ENCODE peak calls at places on chromosomes 7 and 10, in seven cellular contexts. A is H1, G is SK-N-SH, S is GM12878, O is HepG2, D is HCT116, Z is NT2/D1. C is an unnamed sample.
A peak's percentile ranks its signal among the peaks of the same experiment; 100 is the strongest.

GRCh38 chr10:124575107-124576035 is 113.7 kb downstream of the LHPP start:
- DNase-seq in A (no peak), G (no peak), S (no peak), O (no peak), D (no peak), Z (no peak), C (no peak)

GRCh38 chr10:78619244-78619851 is 449.4 kb upstream of the ZMIZ1 start:
- DNase-seq in A (no peak), G (peak; percentile 61), S (no peak), O (no peak), D (no peak), Z (no peak), C (no peak)

GRCh38 chr10:99394761-99395386 is 35.5 kb downstream of the GOT1 start:
- DNase-seq in A (no peak), G (no peak), S (no peak), O (no peak), D (no peak), Z (no peak), C (no peak)

GRCh38 chr7:77727936-77728701 is 31.9 kb downstream of the RSBN1L start:
- DNase-seq in A (no peak), G (peak; percentile 51), S (no peak), O (peak; percentile 15), D (no peak), Z (no peak), C (peak; percentile 46)

GRCh38 chr10:69317175-69318086 is 39.1 kb downstream of the HK1 start:
- DNase-seq in A (no peak), G (no peak), S (no peak), O (no peak), D (no peak), Z (no peak), C (peak; percentile 97)

GRCh38 chr10:18261063-18261462 is 120.8 kb downstream of the CACNB2 start:
- DNase-seq in A (no peak), G (no peak), S (no peak), O (no peak), D (no peak), Z (no peak), C (no peak)

GRCh38 chr7:122833888-122834570 is 52.2 kb downstream of the CADPS2 start:
- DNase-seq in A (no peak), G (no peak), S (no peak), O (no peak), D (no peak), Z (no peak), C (no peak)

GRCh38 chr10:24947304-24948097 is 4.9 kb downstream of the PRTFDC1 start:
- DNase-seq in A (no peak), G (no peak), S (peak; percentile 51), O (no peak), D (no peak), Z (no peak), C (no peak)

GRCh38 chr10:104339469-104340098 is 1.3 kb upstream of the ITPRIP start:
- DNase-seq in A (peak; percentile 42), G (no peak), S (no peak), O (peak; percentile 56), D (no peak), Z (no peak), C (peak; percentile 38)

GRCh38 chr10:120506674-120507073 is 49.6 kb downstream of the PLPP4 start:
- DNase-seq in A (no peak), G (no peak), S (no peak), O (no peak), D (no peak), Z (no peak), C (no peak)

GRCh38 chr7:100684534-100685042 is 9.5 kb downstream of the GIGYF1 start:
- DNase-seq in A (no peak), G (no peak), S (no peak), O (no peak), D (no peak), Z (no peak), C (no peak)

GRCh38 chr10:13483073-13483472 is 45.7 kb downstream of the BEND7 start:
- DNase-seq in A (no peak), G (no peak), S (peak; percentile 47), O (no peak), D (no peak), Z (no peak), C (no peak)

GRCh38 chr7:55563596-55564325 is 8.5 kb downstream of the VOPP1 start:
- DNase-seq in A (no peak), G (no peak), S (no peak), O (no peak), D (no peak), Z (no peak), C (no peak)

GRCh38 chr10:3774814-3775670 is 10.0 kb downstream of the KLF6 start:
- DNase-seq in A (no peak), G (no peak), S (no peak), O (no peak), D (peak; percentile 68), Z (no peak), C (peak; percentile 50)

GRCh38 chr10:91604462-91604935 is 28.4 kb downstream of the PPP1R3C start:
- DNase-seq in A (no peak), G (no peak), S (no peak), O (no peak), D (no peak), Z (no peak), C (no peak)

GRCh38 chr7:129947701-129948100 is 5.1 kb downstream of the UBE2H start:
- DNase-seq in A (no peak), G (no peak), S (no peak), O (no peak), D (no peak), Z (no peak), C (no peak)

GRCh38 chr7:138974675-138975237 is 6.4 kb downstream of the KIAA1549 start:
- DNase-seq in A (no peak), G (no peak), S (no peak), O (no peak), D (no peak), Z (peak; percentile 80), C (no peak)

GRCh38 chr7:39504963-39505362 is 61.2 kb upstream of the YAE1 start:
- DNase-seq in A (no peak), G (no peak), S (no peak), O (no peak), D (peak; percentile 3), Z (no peak), C (no peak)

GRCh38 chr10:13221572-13221971 is 12.6 kb downstream of the UCMA start:
- DNase-seq in A (no peak), G (no peak), S (no peak), O (no peak), D (no peak), Z (no peak), C (no peak)

GRCh38 chr7:146096994-146097393 is 19.6 kb upstream of the CNTNAP2 start:
- DNase-seq in A (peak; percentile 62), G (peak; percentile 55), S (no peak), O (no peak), D (no peak), Z (peak; percentile 27), C (no peak)

GRCh38 chr10:10294801-10295515 is 722.7 kb upstream of the CELF2 start:
- DNase-seq in A (no peak), G (no peak), S (no peak), O (no peak), D (no peak), Z (peak; percentile 11), C (no peak)

GRCh38 chr10:20870839-20871238 is 26.3 kb downstream of the NEBL start:
- DNase-seq in A (no peak), G (no peak), S (no peak), O (no peak), D (no peak), Z (no peak), C (no peak)

GRCh38 chr10:688287-688620 is 1.2 kb downstream of the DIP2C start:
- DNase-seq in A (no peak), G (no peak), S (no peak), O (no peak), D (no peak), Z (no peak), C (no peak)
- TF ChIP-seq YY1 in A (no peak), G (no peak), S (no peak), O (no peak), D (no peak), Z (no peak), C (no peak)

GRCh38 chr10:129191848-129192247 is 275.2 kb upstream of the MGMT start:
- DNase-seq in A (no peak), G (no peak), S (no peak), O (no peak), D (no peak), Z (no peak), C (no peak)
- TF ChIP-seq YY1 in A (no peak), G (no peak), S (no peak), O (no peak), D (no peak), Z (no peak), C (no peak)

GRCh38 chr7:20561908-20562307 is 53.6 kb upstream of the ABCB5 start:
- DNase-seq in A (no peak), G (no peak), S (no peak), O (no peak), D (no peak), Z (no peak), C (no peak)
- TF ChIP-seq YY1 in A (no peak), G (no peak), S (no peak), O (no peak), D (no peak), Z (no peak), C (no peak)

DNA sequence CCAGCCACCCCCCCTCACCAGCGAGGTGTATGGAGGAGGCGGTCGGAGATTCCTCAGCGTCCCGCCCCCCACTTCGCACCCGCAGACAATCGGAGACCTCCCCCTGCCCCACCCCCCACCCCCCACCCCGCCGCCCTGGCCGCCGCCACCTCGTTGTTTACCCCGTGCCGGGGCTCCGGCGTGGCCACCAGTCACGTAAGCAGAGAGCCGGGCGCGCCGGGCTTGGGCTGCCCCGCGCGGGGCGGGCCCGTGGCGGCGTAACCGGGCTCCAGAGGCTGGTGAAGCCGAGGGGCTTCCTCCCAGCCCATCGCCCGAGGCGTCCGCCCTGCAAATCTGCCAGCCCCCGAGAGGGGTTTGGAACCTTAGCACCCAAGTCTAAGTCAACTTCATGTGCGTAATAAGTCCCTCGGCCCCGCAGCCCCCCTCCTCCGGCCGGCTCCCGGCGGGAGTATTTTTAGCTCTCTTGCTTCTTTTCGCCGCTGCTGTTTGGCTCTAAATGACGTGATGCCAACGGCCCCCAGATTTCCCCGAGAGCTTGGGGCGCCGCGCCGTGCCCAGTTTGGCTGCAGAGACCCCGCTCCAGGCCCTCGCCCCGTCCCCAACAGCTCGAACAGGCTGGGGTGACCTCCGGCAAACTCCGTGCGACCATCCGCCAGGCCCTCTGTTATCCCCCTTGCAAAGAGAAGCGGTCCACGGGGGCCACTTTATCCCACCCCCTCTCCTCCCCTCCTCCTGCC is 2.7 kb downstream of the MXI1 start:
- DNase-seq in A (peak; percentile 74), G (peak; percentile 82), S (no peak), O (no peak), D (no peak), Z (no peak), C (peak; percentile 44)
- TF ChIP-seq YY1 in A (no peak), G (no peak), S (peak; percentile 13), O (peak; percentile 39), D (no peak), Z (no peak), C (no peak)